ENCODE peak calls at places on chromosomes 16 and 17, in eight cellular contexts. Q is ACHN; Z is SK-N-SH; O is left ventricle myocardium inferior; M is activated CD4-positive, alpha-beta T cell treated with anti-CD3 and anti-CD28 coated beads, Interleukin-2, amount 50 U/mL, for 1 hour; K is activated T-cell treated with anti-CD3 and anti-CD28 coated beads for 1 hour; S is Kasumi-1; D is EL. B is an unnamed sample.

GRCh38 chr17:82632461-82632860 is 15.8 kb downstream of the WDR45B start:
- DNase-seq in Q (no peak), Z (no peak), O (no peak), M (no peak), K (no peak), S (no peak), D (no peak), B (no peak)

GRCh38 chr16:8655184-8655717 is 19.2 kb upstream of the ABAT start:
- DNase-seq in Q (peak; percentile 57), Z (no peak), O (no peak), M (no peak), K (no peak), S (peak; percentile 14), D (peak; percentile 44), B (no peak)

GRCh38 chr17:28370035-28370743 is at the start of gene VTN:
- DNase-seq in Q (peak; percentile 83), Z (peak; percentile 78), O (peak; percentile 46), M (no peak), K (no peak), S (peak; percentile 28), D (peak; percentile 77), B (no peak)

GRCh38 chr16:66650707-66651473 is 45.7 kb downstream of the CMTM4 start:
- DNase-seq in Q (peak; percentile 89), Z (peak; percentile 83), O (peak; percentile 60), M (peak; percentile 78), K (peak; percentile 72), S (peak; percentile 96), D (peak; percentile 78), B (peak; percentile 60)

GRCh38 chr16:5062051-5062450 is 3.7 kb downstream of the C16orf89 start:
- DNase-seq in Q (no peak), Z (no peak), O (no peak), M (no peak), K (no peak), S (no peak), D (no peak), B (no peak)

GRCh38 chr17:7712111-7712771 is 5.3 kb upstream of the DNAH2 start:
- DNase-seq in Q (no peak), Z (peak; percentile 70), O (no peak), M (no peak), K (no peak), S (no peak), D (no peak), B (no peak)

GRCh38 chr17:49914096-49914490 is 54.9 kb upstream of the DLX4 start:
- DNase-seq in Q (no peak), Z (no peak), O (no peak), M (no peak), K (no peak), S (no peak), D (no peak), B (no peak)

GRCh38 chr17:77285594-77286390 is 145.0 kb downstream of the SEC14L1 start:
- DNase-seq in Q (peak; percentile 89), Z (peak; percentile 47), O (peak; percentile 50), M (no peak), K (no peak), S (peak; percentile 96), D (peak; percentile 97), B (no peak)

GRCh38 chr17:17666111-17666714 is 15.0 kb upstream of the RAI1 start:
- DNase-seq in Q (peak; percentile 50), Z (no peak), O (no peak), M (no peak), K (no peak), S (no peak), D (peak; percentile 73), B (no peak)

GRCh38 chr17:34357398-34357797 is 1.1 kb downstream of the CCL13 start:
- DNase-seq in Q (no peak), Z (no peak), O (no peak), M (no peak), K (no peak), S (no peak), D (no peak), B (no peak)

GRCh38 chr17:2564876-2565275 is 28.6 kb upstream of the PAFAH1B1 start:
- DNase-seq in Q (no peak), Z (no peak), O (no peak), M (no peak), K (no peak), S (no peak), D (no peak), B (no peak)

GRCh38 chr16:46996391-46996790 is 22.9 kb upstream of the DNAJA2 start:
- DNase-seq in Q (no peak), Z (no peak), O (no peak), M (no peak), K (no peak), S (no peak), D (no peak), B (no peak)

GRCh38 chr17:45113424-45113754 is 18.9 kb downstream of the PLCD3 start:
- DNase-seq in Q (no peak), Z (no peak), O (no peak), M (no peak), K (no peak), S (no peak), D (no peak), B (no peak)

GRCh38 chr17:50064253-50064991 is 8.5 kb downstream of the ITGA3 start:
- DNase-seq in Q (peak; percentile 96), Z (peak; percentile 64), O (no peak), M (no peak), K (no peak), S (peak; percentile 90), D (peak; percentile 100), B (peak; percentile 62)